ENCODE peak calls at places on chromosome 5, in four cellular contexts. B is AG10803, J is fibroblast of villous mesenchyme, R is breast epithelium. N is an unnamed sample.

GRCh38 chr5:146588806-146589355 is 72.9 kb upstream of the GPR151 start:
- DNase-seq in J (no peak), B (no peak), R (no peak), N (no peak)

GRCh38 chr5:55226934-55227737 is at the start of gene MCIDAS:
- DNase-seq in J (peak; percentile 25), B (peak; percentile 13), R (no peak), N (peak; percentile 80)

GRCh38 chr5:37197340-37198050 is 51.7 kb downstream of the CPLANE1 start:
- DNase-seq in B (no peak), R (no peak), J (peak; percentile 64), N (no peak)

GRCh38 chr5:123585871-123586270 is 73.9 kb downstream of the CSNK1G3 start:
- DNase-seq in R (no peak), B (no peak), J (no peak), N (no peak)

GRCh38 chr5:136525546-136525945 is 160.2 kb upstream of the TRPC7 start:
- DNase-seq in R (no peak), J (peak; percentile 95), B (no peak), N (no peak)

GRCh38 chr5:93532370-93532769 is 48.6 kb downstream of the NR2F1-AS1 start:
- DNase-seq in J (peak; percentile 92), R (peak; percentile 73), B (peak; percentile 97), N (no peak)

GRCh38 chr5:61232490-61232889 is 70.2 kb upstream of the SMIM15 start:
- DNase-seq in R (no peak), J (peak; percentile 20), B (peak; percentile 37), N (no peak)

GRCh38 chr5:23525751-23526150 is 18.3 kb downstream of the PRDM9 start:
- DNase-seq in B (no peak), J (no peak), R (no peak), N (no peak)

GRCh38 chr5:74042559-74043357 is 416.8 kb downstream of the ARHGEF28 start:
- DNase-seq in R (no peak), J (peak; percentile 77), B (peak; percentile 88), N (peak; percentile 73)

GRCh38 chr5:109863752-109864151 is 174.0 kb downstream of the MAN2A1 start:
- DNase-seq in J (peak; percentile 39), R (no peak), B (peak; percentile 35), N (no peak)

GRCh38 chr5:96909435-96909834 is 26.4 kb upstream of the LNPEP start:
- DNase-seq in R (no peak), J (no peak), B (no peak), N (no peak)

GRCh38 chr5:176565760-176566288 is 16.7 kb downstream of the CDHR2 start:
- DNase-seq in B (no peak), J (no peak), R (no peak), N (no peak)

GRCh38 chr5:168946363-168946762 is 354.6 kb downstream of the SLIT3 start:
- DNase-seq in J (no peak), R (no peak), B (no peak), N (peak; percentile 34)

GRCh38 chr5:136776022-136776927 is 410.9 kb upstream of the TRPC7 start:
- DNase-seq in B (peak; percentile 45), R (no peak), J (peak; percentile 83), N (no peak)

GRCh38 chr5:39605966-39606591 is 181.3 kb upstream of the DAB2 start:
- DNase-seq in R (no peak), B (no peak), J (peak; percentile 70), N (no peak)

GRCh38 chr5:141716009-141716408 is 34.0 kb upstream of the ARAP3 start:
- DNase-seq in J (no peak), B (no peak), R (peak; percentile 24), N (peak; percentile 87)

GRCh38 chr5:142323480-142324376 is 1.1 kb downstream of the SPRY4 start:
- DNase-seq in B (peak; percentile 48), J (peak; percentile 73), R (no peak), N (no peak)

GRCh38 chr5:72606525-72606924 is 99.3 kb upstream of the ZNF366 start:
- DNase-seq in J (no peak), R (no peak), B (no peak), N (no peak)

GRCh38 chr5:54965806-54966205 is 19.6 kb downstream of the ESM1 start:
- DNase-seq in B (no peak), R (no peak), J (peak; percentile 5), N (no peak)

GRCh38 chr5:38777111-38777510 is 68.7 kb upstream of the OSMR start:
- DNase-seq in R (no peak), J (no peak), B (no peak), N (no peak)

GRCh38 chr5:107601076-107601475 is 69.7 kb downstream of the EFNA5 start:
- DNase-seq in B (no peak), J (no peak), R (no peak), N (no peak)

GRCh38 chr5:157328277-157328912 is 62.5 kb downstream of the CYFIP2 start:
- DNase-seq in R (peak; percentile 39), B (peak; percentile 81), J (peak; percentile 89), N (no peak)

GRCh38 chr5:1804001-1804690 is 2.9 kb downstream of the NDUFS6 start:
- DNase-seq in B (no peak), J (no peak), R (no peak), N (no peak)

GRCh38 chr5:26889810-26890209 is 148.6 kb downstream of the CDH9 start:
- DNase-seq in R (no peak), J (no peak), B (no peak), N (no peak)

GRCh38 chr5:127028822-127029457 is 1.4 kb downstream of the MARCHF3 start:
- DNase-seq in B (no peak), J (peak; percentile 92), R (no peak), N (no peak)

GRCh38 chr5:90158131-90158530 is 251.4 kb downstream of the CETN3 start:
- DNase-seq in J (no peak), R (no peak), B (no peak), N (no peak)

GRCh38 chr5:71810023-71810422 is 90.9 kb downstream of the CARTPT start:
- DNase-seq in B (no peak), R (no peak), J (no peak), N (no peak)

GRCh38 chr5:90056911-90057705 is 352.4 kb downstream of the CETN3 start:
- DNase-seq in R (no peak), J (peak; percentile 45), B (peak; percentile 13), N (no peak)

GRCh38 chr5:39092581-39093350 is 18.6 kb upstream of the RICTOR start:
- DNase-seq in J (peak; percentile 96), R (no peak), B (no peak), N (no peak)

DNA sequence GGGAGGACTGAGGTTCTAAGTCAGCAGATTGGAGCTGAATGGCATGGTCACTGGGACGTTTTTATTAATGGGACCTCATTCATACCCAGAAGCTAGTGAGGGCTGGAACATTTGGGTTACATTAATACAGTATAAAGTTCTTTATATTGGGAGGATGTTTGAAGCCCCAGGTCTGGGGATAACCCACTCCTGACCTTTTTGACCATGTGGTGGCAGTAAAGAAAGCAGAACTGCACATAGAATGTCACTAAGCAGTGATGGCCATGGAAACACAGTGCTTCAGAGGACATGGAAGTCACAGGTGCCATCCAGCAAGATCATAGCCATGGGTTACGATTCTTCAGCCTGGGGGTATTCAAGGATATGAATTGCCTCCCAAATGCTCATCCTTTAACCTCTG is 176.0 kb downstream of the ATP10B start:
- DNase-seq in B (no peak), R (no peak), J (no peak), N (no peak)
- TF ChIP-seq CTCF in B (no peak), R (no peak), J (no peak), N (peak; percentile 14)

DNA sequence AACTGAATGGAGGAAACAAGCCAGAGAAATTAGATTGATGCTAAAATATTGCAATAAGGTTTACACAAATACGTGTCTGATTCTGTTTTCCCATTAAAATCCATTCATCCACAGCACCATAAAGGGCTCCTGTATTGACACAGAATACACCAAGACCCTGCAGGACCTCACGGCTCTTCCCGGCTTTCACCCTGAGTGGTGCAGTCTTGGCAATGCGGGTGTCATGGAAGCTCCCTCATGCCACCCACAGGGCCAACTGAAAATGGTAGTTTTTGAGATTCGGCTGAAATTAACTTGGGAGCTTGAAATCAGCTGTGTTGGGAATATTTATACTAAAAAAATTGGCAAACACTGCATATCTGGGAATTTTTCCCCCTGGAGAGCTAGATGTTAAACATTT is 17.3 kb upstream of the EXOC3 start:
- DNase-seq in J (peak; percentile 22), B (no peak), R (no peak), N (no peak)
- TF ChIP-seq CTCF in J (peak; percentile 30), B (peak; percentile 30), R (no peak), N (peak; percentile 52)

GRCh38 chr5:29367176-29367833 is 1826.2 kb upstream of the CDH6 start:
- DNase-seq in R (no peak), B (no peak), J (no peak), N (no peak)
- TF ChIP-seq CTCF in R (no peak), B (no peak), J (no peak), N (peak; percentile 46)

DNA sequence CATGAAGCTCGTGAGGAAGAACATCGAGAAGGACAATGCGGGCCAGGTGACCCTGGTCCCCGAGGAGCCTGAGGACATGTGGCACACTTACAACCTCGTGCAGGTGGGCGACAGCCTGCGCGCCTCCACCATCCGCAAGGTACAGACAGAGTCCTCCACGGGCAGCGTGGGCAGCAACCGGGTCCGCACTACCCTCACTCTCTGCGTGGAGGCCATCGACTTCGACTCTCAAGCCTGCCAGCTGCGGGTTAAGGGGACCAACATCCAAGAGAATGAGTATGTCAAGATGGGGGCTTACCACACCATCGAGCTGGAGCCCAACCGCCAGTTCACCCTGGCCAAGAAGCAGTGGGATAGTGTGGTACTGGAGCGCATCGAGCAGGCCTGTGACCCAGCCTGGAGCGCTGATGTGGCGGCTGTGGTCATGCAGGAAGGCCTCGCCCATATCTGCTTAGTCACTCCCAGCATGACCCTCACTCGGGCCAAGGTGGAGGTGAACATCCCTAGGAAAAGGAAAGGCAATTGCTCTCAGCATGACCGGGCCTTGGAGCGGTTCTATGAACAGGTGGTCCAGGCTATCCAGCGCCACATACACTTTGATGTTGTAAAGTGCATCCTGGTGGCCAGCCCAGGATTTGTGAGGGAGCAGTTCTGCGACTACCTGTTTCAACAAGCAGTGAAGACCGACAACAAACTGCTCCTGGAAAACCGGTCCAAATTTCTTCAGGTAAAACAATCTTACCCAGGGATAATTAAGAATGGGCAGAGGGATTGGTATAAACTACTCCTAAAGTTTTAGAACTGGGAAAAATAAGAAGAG is 12.9 kb downstream of the ITGA1 start:
- DNase-seq in J (peak; percentile 82), B (peak; percentile 79), R (peak; percentile 51), N (peak; percentile 84)
- TF ChIP-seq CTCF in J (no peak), B (peak; percentile 26), R (peak; percentile 26), N (no peak)

DNA sequence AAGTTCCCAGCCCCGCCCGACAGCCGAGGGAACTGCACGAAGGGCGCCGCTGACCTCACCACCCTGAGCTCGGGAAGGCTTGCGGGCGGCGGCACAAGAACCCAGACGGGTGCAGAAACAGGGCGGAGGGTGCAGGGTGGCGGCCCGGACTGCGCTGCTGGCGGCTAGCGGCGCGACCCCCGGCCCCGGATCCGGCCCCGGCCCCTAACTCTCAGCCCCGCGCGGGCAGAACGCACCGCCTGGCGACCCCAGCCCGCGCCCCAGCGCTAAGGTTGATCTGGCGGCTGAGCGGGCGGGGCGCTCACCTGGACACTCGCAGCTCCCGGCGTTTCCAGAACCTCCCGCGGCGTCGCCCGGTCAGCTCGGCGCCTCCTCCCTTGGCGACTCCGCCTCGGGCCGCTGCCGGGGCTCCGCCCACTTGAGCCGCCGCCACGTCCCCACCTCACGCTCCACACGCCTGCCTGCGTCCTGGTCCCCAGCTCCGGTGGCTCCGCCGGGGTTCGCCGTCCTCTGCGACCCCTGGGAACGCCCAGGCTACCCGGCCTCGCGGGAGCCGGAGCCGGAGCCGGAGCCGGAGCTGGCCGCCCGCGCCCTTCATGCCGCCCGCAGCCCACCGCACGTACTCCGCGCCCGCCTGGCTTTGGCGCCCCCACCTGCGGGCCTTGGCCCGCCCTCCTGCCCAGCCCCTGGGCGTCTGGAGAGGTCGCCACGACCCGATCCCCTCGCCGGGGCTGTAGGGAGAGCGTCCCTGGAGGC is at the start of gene P4HA2:
- DNase-seq in B (peak; percentile 73), J (peak; percentile 80), R (peak; percentile 69), N (peak; percentile 88)
- TF ChIP-seq CTCF in B (peak; percentile 7), J (no peak), R (peak; percentile 16), N (peak; percentile 10)